ENCODE peak calls at places on chromosomes 5 and 9, in four cellular contexts. One of them, this sample, is unnamed.

GRCh38 chr5:107389130-107389553 is 281.6 kb downstream of the EFNA5 start:
- DNase-seq in fibroblast of mammary gland: peak
- DNase-seq in left lung: no peak
- DNase-seq in CD8-positive, alpha-beta T cell: no peak
- DNase-seq in this sample: peak

GRCh38 chr5:34524123-34524522 is 132.0 kb upstream of the RAI14 start:
- DNase-seq in fibroblast of mammary gland: peak
- DNase-seq in left lung: no peak
- DNase-seq in CD8-positive, alpha-beta T cell: no peak
- DNase-seq in this sample: no peak

GRCh38 chr5:132237141-132237540 is 9.5 kb upstream of the P4HA2 start:
- DNase-seq in fibroblast of mammary gland: no peak
- DNase-seq in left lung: no peak
- DNase-seq in CD8-positive, alpha-beta T cell: no peak
- DNase-seq in this sample: no peak

GRCh38 chr9:120348951-120349429 is 231.0 kb downstream of the CDK5RAP2 start:
- DNase-seq in fibroblast of mammary gland: peak
- DNase-seq in left lung: no peak
- DNase-seq in CD8-positive, alpha-beta T cell: no peak
- DNase-seq in this sample: no peak

GRCh38 chr5:107365355-107366109 is 305.2 kb downstream of the EFNA5 start:
- DNase-seq in fibroblast of mammary gland: no peak
- DNase-seq in left lung: no peak
- DNase-seq in CD8-positive, alpha-beta T cell: no peak
- DNase-seq in this sample: peak

GRCh38 chr9:90921104-90921503 is 119.5 kb downstream of the SYK start:
- DNase-seq in fibroblast of mammary gland: no peak
- DNase-seq in left lung: peak
- DNase-seq in CD8-positive, alpha-beta T cell: no peak
- DNase-seq in this sample: no peak

GRCh38 chr5:39714036-39714698 is 289.4 kb upstream of the DAB2 start:
- DNase-seq in fibroblast of mammary gland: peak
- DNase-seq in left lung: no peak
- DNase-seq in CD8-positive, alpha-beta T cell: peak
- DNase-seq in this sample: no peak

GRCh38 chr5:39547548-39548154 is 122.9 kb upstream of the DAB2 start:
- DNase-seq in fibroblast of mammary gland: peak
- DNase-seq in left lung: no peak
- DNase-seq in CD8-positive, alpha-beta T cell: no peak
- DNase-seq in this sample: no peak

GRCh38 chr9:116096853-116097252 is 56.7 kb upstream of the PAPPA start:
- DNase-seq in fibroblast of mammary gland: peak
- DNase-seq in left lung: no peak
- DNase-seq in CD8-positive, alpha-beta T cell: no peak
- DNase-seq in this sample: no peak

GRCh38 chr9:92669527-92669889 is 423 bp downstream of the IPPK start:
- DNase-seq in fibroblast of mammary gland: no peak
- DNase-seq in left lung: peak
- DNase-seq in CD8-positive, alpha-beta T cell: no peak
- DNase-seq in this sample: peak

GRCh38 chr5:86461169-86461956 is 156.4 kb upstream of the COX7C start:
- DNase-seq in fibroblast of mammary gland: no peak
- DNase-seq in left lung: no peak
- DNase-seq in CD8-positive, alpha-beta T cell: no peak
- DNase-seq in this sample: no peak

GRCh38 chr5:95617057-95617456 is 2.8 kb upstream of the GPR150 start:
- DNase-seq in fibroblast of mammary gland: peak
- DNase-seq in left lung: no peak
- DNase-seq in CD8-positive, alpha-beta T cell: no peak
- DNase-seq in this sample: no peak

GRCh38 chr5:147481857-147482256 is 28.0 kb downstream of the DPYSL3 start:
- DNase-seq in fibroblast of mammary gland: peak
- DNase-seq in left lung: no peak
- DNase-seq in CD8-positive, alpha-beta T cell: no peak
- DNase-seq in this sample: no peak

GRCh38 chr9:126661521-126662251 is 48.0 kb downstream of the LMX1B start:
- DNase-seq in fibroblast of mammary gland: no peak
- DNase-seq in left lung: no peak
- DNase-seq in CD8-positive, alpha-beta T cell: no peak
- DNase-seq in this sample: no peak

GRCh38 chr5:43422143-43422542 is 10.0 kb upstream of the CCL28 start:
- DNase-seq in fibroblast of mammary gland: peak
- DNase-seq in left lung: no peak
- DNase-seq in CD8-positive, alpha-beta T cell: no peak
- DNase-seq in this sample: no peak

GRCh38 chr5:179798144-179798770 is 4.5 kb downstream of the LTC4S start:
- DNase-seq in fibroblast of mammary gland: no peak
- DNase-seq in left lung: peak
- DNase-seq in CD8-positive, alpha-beta T cell: no peak
- DNase-seq in this sample: no peak

GRCh38 chr9:99023831-99024230 is 80.1 kb downstream of the COL15A1 start:
- DNase-seq in fibroblast of mammary gland: peak
- DNase-seq in left lung: no peak
- DNase-seq in CD8-positive, alpha-beta T cell: no peak
- DNase-seq in this sample: no peak

GRCh38 chr9:75238311-75238976 is 150.1 kb downstream of the OSTF1 start:
- DNase-seq in fibroblast of mammary gland: peak
- DNase-seq in left lung: no peak
- DNase-seq in CD8-positive, alpha-beta T cell: peak
- DNase-seq in this sample: peak

GRCh38 chr5:55665065-55665464 is 47.1 kb downstream of the SLC38A9 start:
- DNase-seq in fibroblast of mammary gland: peak
- DNase-seq in left lung: no peak
- DNase-seq in CD8-positive, alpha-beta T cell: no peak
- DNase-seq in this sample: no peak

GRCh38 chr5:1542755-1543154 is 19.0 kb upstream of the LPCAT1 start:
- DNase-seq in fibroblast of mammary gland: peak
- DNase-seq in left lung: peak
- DNase-seq in CD8-positive, alpha-beta T cell: no peak
- DNase-seq in this sample: no peak

GRCh38 chr9:79233542-79233941 is 338.2 kb upstream of the TLE4 start:
- DNase-seq in fibroblast of mammary gland: peak
- DNase-seq in left lung: no peak
- DNase-seq in CD8-positive, alpha-beta T cell: no peak
- DNase-seq in this sample: no peak

GRCh38 chr9:27179245-27179870 is 70.3 kb downstream of the TEK start:
- DNase-seq in fibroblast of mammary gland: no peak
- DNase-seq in left lung: no peak
- DNase-seq in CD8-positive, alpha-beta T cell: no peak
- DNase-seq in this sample: no peak

GRCh38 chr5:74326571-74327338 is 313.8 kb downstream of the ENC1 start:
- DNase-seq in fibroblast of mammary gland: peak
- DNase-seq in left lung: no peak
- DNase-seq in CD8-positive, alpha-beta T cell: peak
- DNase-seq in this sample: peak

GRCh38 chr5:135468086-135468485 is 15.9 kb upstream of the TIFAB start:
- DNase-seq in fibroblast of mammary gland: no peak
- DNase-seq in left lung: no peak
- DNase-seq in CD8-positive, alpha-beta T cell: no peak
- DNase-seq in this sample: no peak

GRCh38 chr5:139474815-139475791 is 4.3 kb downstream of the SMIM33 start:
- DNase-seq in fibroblast of mammary gland: peak
- DNase-seq in left lung: no peak
- DNase-seq in CD8-positive, alpha-beta T cell: no peak
- DNase-seq in this sample: no peak

GRCh38 chr9:89439571-89439970 is 58.3 kb downstream of the SEMA4D start:
- DNase-seq in fibroblast of mammary gland: no peak
- DNase-seq in left lung: peak
- DNase-seq in CD8-positive, alpha-beta T cell: no peak
- DNase-seq in this sample: no peak
- TF ChIP-seq CTCF in fibroblast of mammary gland: no peak
- TF ChIP-seq CTCF in left lung: no peak
- TF ChIP-seq CTCF in CD8-positive, alpha-beta T cell: no peak
- TF ChIP-seq CTCF in this sample: no peak

GRCh38 chr9:21965401-21965951 is 28.7 kb downstream of the CDKN2A start:
- DNase-seq in fibroblast of mammary gland: peak
- DNase-seq in left lung: peak
- DNase-seq in CD8-positive, alpha-beta T cell: peak
- DNase-seq in this sample: no peak
- TF ChIP-seq CTCF in fibroblast of mammary gland: peak
- TF ChIP-seq CTCF in left lung: no peak
- TF ChIP-seq CTCF in CD8-positive, alpha-beta T cell: no peak
- TF ChIP-seq CTCF in this sample: no peak

DNA sequence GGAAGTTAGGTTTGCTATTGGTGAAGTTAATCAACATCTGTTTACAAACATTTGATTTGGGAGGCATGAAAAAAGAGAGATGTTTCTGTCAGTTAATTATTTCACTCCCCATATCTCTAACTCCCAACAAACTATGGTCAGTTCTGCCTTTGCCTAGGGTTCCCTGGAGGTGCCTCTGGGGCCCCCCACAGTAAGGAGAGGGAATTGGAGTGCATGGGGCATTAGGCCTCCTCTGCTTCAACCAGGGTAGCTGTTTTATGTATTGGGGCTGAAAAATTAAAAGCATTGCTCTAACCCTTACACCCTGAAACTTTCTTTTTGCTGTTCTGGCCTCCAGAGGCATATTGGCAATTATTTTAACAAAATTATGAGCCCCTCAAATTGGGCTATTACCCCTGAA is 32.3 kb downstream of the RUSC2 start:
- DNase-seq in fibroblast of mammary gland: no peak
- DNase-seq in left lung: no peak
- DNase-seq in CD8-positive, alpha-beta T cell: no peak
- DNase-seq in this sample: no peak
- TF ChIP-seq CTCF in fibroblast of mammary gland: peak
- TF ChIP-seq CTCF in left lung: no peak
- TF ChIP-seq CTCF in CD8-positive, alpha-beta T cell: no peak
- TF ChIP-seq CTCF in this sample: no peak

GRCh38 chr5:125987677-125988255 is 435.4 kb upstream of the GRAMD2B start:
- DNase-seq in fibroblast of mammary gland: no peak
- DNase-seq in left lung: no peak
- DNase-seq in CD8-positive, alpha-beta T cell: no peak
- DNase-seq in this sample: no peak
- TF ChIP-seq CTCF in fibroblast of mammary gland: peak
- TF ChIP-seq CTCF in left lung: no peak
- TF ChIP-seq CTCF in CD8-positive, alpha-beta T cell: no peak
- TF ChIP-seq CTCF in this sample: no peak